ENCODE peak calls at places on chromosomes 12 and 14, in four cellular contexts. D is H1, P is HCT116, Q is SK-N-SH. H is an unnamed sample.

GRCh38 chr12:107126688-107127481 is 33.5 kb upstream of the CRY1 start:
- DNase-seq in Q (peak), P (peak), D (no peak), H (no peak)

GRCh38 chr12:121789233-121789781 is 4.2 kb downstream of the RHOF start:
- DNase-seq in P (no peak), D (no peak), Q (no peak), H (no peak)

GRCh38 chr12:93390025-93390424 is 12.3 kb downstream of the NUDT4 start:
- DNase-seq in D (no peak), Q (no peak), P (no peak), H (no peak)

GRCh38 chr12:15856097-15856982 is 25.8 kb upstream of the STRAP start:
- DNase-seq in P (peak), Q (no peak), D (no peak), H (peak)

GRCh38 chr12:81128930-81129554 is 51.2 kb downstream of the ACSS3 start:
- DNase-seq in D (no peak), P (peak), Q (peak), H (peak)

GRCh38 chr12:64088431-64089349 is 133.4 kb downstream of the KICS2 start:
- DNase-seq in P (peak), D (peak), Q (peak), H (no peak)

GRCh38 chr14:94517641-94518257 is 8.5 kb upstream of the SERPINA12 start:
- DNase-seq in Q (no peak), D (no peak), P (no peak), H (no peak)

GRCh38 chr12:3065300-3065699 is 11.9 kb upstream of the TSPAN9 start:
- DNase-seq in P (no peak), Q (no peak), D (no peak), H (no peak)

GRCh38 chr12:14138495-14138894 is 157.1 kb upstream of the GRIN2B start:
- DNase-seq in D (no peak), P (no peak), Q (peak), H (no peak)

GRCh38 chr14:41144370-41144769 is 462.3 kb upstream of the LRFN5 start:
- DNase-seq in P (no peak), Q (no peak), D (no peak), H (no peak)

GRCh38 chr14:26104686-26105085 is 493.1 kb downstream of the NOVA1 start:
- DNase-seq in Q (no peak), P (no peak), D (no peak), H (no peak)

GRCh38 chr14:76499399-76499798 is 123.5 kb downstream of the ESRRB start:
- DNase-seq in D (no peak), Q (no peak), P (no peak), H (no peak)

GRCh38 chr14:77248666-77249065 is 22.3 kb downstream of the NGB start:
- DNase-seq in Q (no peak), D (no peak), P (no peak), H (no peak)

GRCh38 chr12:7716391-7716790 is 5.2 kb downstream of the DPPA3 start:
- DNase-seq in D (no peak), P (peak), Q (no peak), H (no peak)

GRCh38 chr14:49774111-49774510 is 6.2 kb downstream of the KLHDC2 start:
- DNase-seq in P (no peak), Q (no peak), D (no peak), H (no peak)

GRCh38 chr14:75542585-75543091 is 20.4 kb downstream of the BATF start:
- DNase-seq in P (no peak), Q (no peak), D (no peak), H (peak)

GRCh38 chr14:30283822-30284446 is 275.0 kb upstream of the G2E3 start:
- DNase-seq in D (peak), P (peak), Q (peak), H (peak)

GRCh38 chr14:85573406-85573805 is 43.5 kb downstream of the FLRT2 start:
- DNase-seq in Q (no peak), D (no peak), P (no peak), H (no peak)

GRCh38 chr14:45181329-45181728 is 45.6 kb downstream of the FANCM start:
- DNase-seq in D (no peak), P (no peak), Q (no peak), H (no peak)

GRCh38 chr12:7376196-7376595 is 67.8 kb downstream of the CD163L1 start:
- DNase-seq in P (no peak), Q (no peak), D (no peak), H (no peak)

GRCh38 chr12:67720383-67720856 is 71.9 kb downstream of the DYRK2 start:
- DNase-seq in P (no peak), Q (peak), D (no peak), H (no peak)

GRCh38 chr14:90612801-90613200 is 203.4 kb downstream of the TTC7B start:
- DNase-seq in P (no peak), D (no peak), Q (no peak), H (no peak)

DNA sequence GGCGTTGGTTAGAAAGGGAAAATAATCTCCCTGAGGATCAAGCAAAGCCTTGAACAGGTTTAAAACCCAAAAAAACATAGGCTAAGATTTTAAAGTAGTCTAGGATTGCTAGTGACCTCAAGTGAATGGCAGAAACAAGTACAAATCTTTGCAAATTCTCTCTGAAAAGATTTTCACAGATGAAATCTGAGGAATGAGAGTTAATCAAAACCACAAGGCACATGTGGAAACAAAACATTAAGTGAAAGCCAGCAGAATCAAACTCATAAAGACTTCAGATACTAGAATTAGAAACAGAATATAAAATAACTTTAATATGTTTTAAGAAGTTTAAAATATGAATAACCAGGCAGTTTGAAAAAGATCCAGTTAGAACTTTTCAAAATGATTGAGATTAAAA is 52.2 kb upstream of the CFL2 start:
- DNase-seq in D (no peak), P (no peak), Q (no peak), H (no peak)
- TF ChIP-seq JUND in D (no peak), P (no peak), Q (no peak), H (no peak)

DNA sequence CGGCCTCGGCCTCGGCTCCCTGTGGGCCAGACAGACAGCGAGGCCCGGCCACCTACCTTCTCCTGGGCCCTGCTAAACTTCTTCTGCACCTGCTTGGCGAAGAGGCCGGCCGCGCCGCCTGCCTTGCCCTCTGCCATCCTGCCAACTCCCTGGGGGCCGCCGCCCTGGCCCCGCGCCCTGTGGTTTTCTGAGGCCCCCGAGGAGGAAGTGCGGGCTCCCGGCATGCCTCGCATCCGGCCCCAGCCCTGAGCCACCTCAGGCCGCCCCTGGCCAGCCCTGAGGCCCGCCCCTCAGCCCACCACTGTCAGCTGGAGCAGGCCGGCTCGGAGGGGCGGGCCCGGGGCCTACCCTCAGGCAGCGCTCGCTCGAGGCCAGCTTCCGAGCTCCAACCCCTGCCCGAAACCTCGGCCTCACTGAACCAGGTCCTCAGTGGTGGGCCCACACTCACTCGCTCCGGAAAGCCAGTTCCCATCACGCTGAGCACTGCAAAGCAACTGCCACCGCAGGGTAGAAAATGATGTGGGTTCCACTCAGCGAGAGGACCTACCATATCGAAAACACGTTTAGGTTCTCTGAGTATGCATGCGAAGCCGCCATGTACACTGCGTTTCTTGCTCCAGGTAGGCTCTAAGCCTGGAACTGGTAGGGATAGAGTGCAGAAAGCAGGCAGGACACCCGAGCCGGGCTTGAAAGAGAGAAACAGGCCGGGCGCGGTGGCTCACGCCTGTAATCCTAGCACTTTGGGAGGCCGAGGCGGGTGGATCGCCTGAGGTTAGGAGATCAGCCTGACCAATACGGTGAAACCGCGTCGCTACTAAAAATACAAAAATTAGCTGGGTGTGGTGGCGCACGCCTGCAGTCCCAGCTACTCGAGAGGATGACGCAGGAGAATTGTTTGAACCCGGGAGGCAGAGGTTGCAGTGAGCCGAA is at the start of gene BIN2:
- DNase-seq in P (no peak), Q (no peak), D (no peak), H (no peak)
- TF ChIP-seq JUND in P (no peak), Q (no peak), D (no peak), H (no peak)

GRCh38 chr12:99413751-99414150 is 233.8 kb upstream of the GARIN6 start:
- DNase-seq in P (no peak), Q (no peak), D (no peak), H (no peak)
- TF ChIP-seq JUND in P (no peak), Q (no peak), D (no peak), H (no peak)

DNA sequence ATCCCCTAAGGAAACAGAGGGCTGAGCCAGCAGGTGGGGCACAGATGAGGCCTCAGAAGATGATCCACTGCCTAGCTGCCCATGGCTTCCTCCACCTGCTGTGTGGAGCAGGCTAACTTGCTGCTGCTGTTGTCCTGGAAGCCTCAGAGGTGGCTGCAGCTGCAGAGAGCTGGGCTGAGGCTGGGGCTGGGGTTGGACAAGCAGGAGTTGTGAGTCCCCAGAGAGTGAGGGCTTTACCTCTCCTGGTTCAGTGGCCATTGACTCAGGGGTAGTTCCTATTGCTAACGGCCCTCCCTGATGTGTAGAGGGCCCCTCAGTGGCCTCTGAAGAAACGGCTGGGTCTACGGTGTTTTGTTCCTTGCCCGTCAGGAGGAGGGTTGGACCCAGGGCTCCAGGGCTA is 13.7 kb upstream of the PRKAG1 start:
- DNase-seq in P (no peak), D (no peak), Q (no peak), H (no peak)
- TF ChIP-seq JUND in P (no peak), D (no peak), Q (no peak), H (no peak)

DNA sequence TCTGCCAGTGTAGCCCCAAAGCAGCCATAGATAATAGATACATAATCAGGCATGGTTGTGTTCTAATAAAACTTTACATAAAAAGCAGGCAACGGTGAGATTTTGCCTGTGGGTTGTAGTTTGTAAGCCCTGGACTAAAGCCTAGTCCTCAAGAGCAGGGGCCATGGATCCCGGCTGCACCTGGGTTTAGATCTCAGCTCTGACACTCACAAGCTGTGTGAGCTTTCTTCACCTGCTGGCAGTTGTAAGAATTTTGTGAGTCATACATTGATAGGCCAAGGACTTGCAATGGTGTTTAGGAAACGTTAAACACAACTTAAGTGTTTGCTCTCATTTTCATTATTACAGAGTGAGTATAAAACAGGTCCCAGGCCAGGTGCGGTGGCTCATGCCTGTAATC is 395.8 kb upstream of the TBX3 start:
- DNase-seq in D (no peak), Q (no peak), P (no peak), H (no peak)
- TF ChIP-seq JUND in D (no peak), Q (no peak), P (no peak), H (no peak)

GRCh38 chr12:83046019-83046418 is 359.3 kb downstream of the TMTC2 start:
- DNase-seq in P (no peak), D (no peak), Q (peak), H (no peak)

GRCh38 chr12:83040339-83040738 is 353.6 kb downstream of the TMTC2 start:
- DNase-seq in P (no peak), D (no peak), Q (no peak), H (no peak)

GRCh38 chr12:83040991-83041390 is 354.3 kb downstream of the TMTC2 start:
- DNase-seq in D (no peak), Q (no peak), P (no peak), H (no peak)

GRCh38 chr12:83039413-83039812 is 352.7 kb downstream of the TMTC2 start:
- DNase-seq in D (no peak), P (no peak), Q (no peak), H (no peak)

GRCh38 chr12:83042441-83043215 is 355.9 kb downstream of the TMTC2 start:
- DNase-seq in D (no peak), P (no peak), Q (no peak), H (no peak)
- TF ChIP-seq JUND in D (peak), P (no peak), Q (no peak), H (no peak)

GRCh38 chr14:89493406-89493805 is 76.4 kb upstream of the FOXN3 start:
- DNase-seq in Q (no peak), D (no peak), P (no peak), H (no peak)
- TF ChIP-seq JUND in Q (no peak), D (no peak), P (no peak), H (no peak)

GRCh38 chr12:9617124-9617523 is 9.4 kb upstream of the KLRB1 start:
- DNase-seq in Q (no peak), P (no peak), D (no peak), H (no peak)
- TF ChIP-seq JUND in Q (no peak), P (no peak), D (no peak), H (no peak)

GRCh38 chr14:101948666-101949205 is 15.6 kb upstream of the DYNC1H1 start:
- DNase-seq in P (no peak), Q (no peak), D (no peak), H (no peak)
- TF ChIP-seq JUND in P (no peak), Q (no peak), D (no peak), H (no peak)

GRCh38 chr12:66130267-66131066 is at the start of gene LLPH:
- DNase-seq in D (peak), P (peak), Q (peak), H (peak)
- TF ChIP-seq JUND in D (no peak), P (peak), Q (no peak), H (no peak)